ENCODE peak calls at places on chromosome 20, in four cellular contexts. G is DMS153; D is hypothalamus; O is stimulated activated CD4-positive, alpha-beta T cell treated with anti-CD3 and anti-CD28 coated beads, Interleukin-12 subunit alpha, Interleukin-12 subunit beta, amount 100 ng/mL, for 4 hours. A is an unnamed sample.
A peak's percentile ranks its signal among the peaks of the same experiment; 100 is the strongest.

GRCh38 chr20:57414867-57415592 is 23.8 kb downstream of the RBM38 start:
- DNase-seq in D (no peak), O (no peak), G (no peak), A (no peak)

GRCh38 chr20:1848378-1848777 is 46.8 kb upstream of the SIRPA start:
- DNase-seq in G (no peak), D (no peak), O (no peak), A (no peak)

GRCh38 chr20:44302026-44302669 is 8.9 kb downstream of the FITM2 start:
- DNase-seq in G (peak; percentile 51), D (no peak), O (no peak), A (no peak)

GRCh38 chr20:35263609-35264223 is 14.2 kb downstream of the MMP24OS start:
- DNase-seq in G (no peak), D (no peak), O (no peak), A (peak; percentile 53)

GRCh38 chr20:62876441-62876825 is 14.8 kb upstream of the TCFL5 start:
- DNase-seq in D (no peak), G (no peak), O (no peak), A (no peak)

GRCh38 chr20:52313335-52313963 is 121.9 kb upstream of the ZFP64 start:
- DNase-seq in G (peak; percentile 75), O (no peak), D (no peak), A (no peak)

GRCh38 chr20:39081255-39081654 is 119.1 kb downstream of the DHX35 start:
- DNase-seq in O (peak; percentile 82), D (peak; percentile 64), G (peak; percentile 66), A (peak; percentile 70)

GRCh38 chr20:32858189-32858588 is 534 bp upstream of the EFCAB8 start:
- DNase-seq in D (no peak), G (no peak), O (no peak), A (no peak)

GRCh38 chr20:39676857-39677351 is 714.8 kb downstream of the DHX35 start:
- DNase-seq in G (no peak), D (no peak), O (no peak), A (no peak)

GRCh38 chr20:46999821-47000465 is 105.3 kb downstream of the EYA2 start:
- DNase-seq in D (no peak), G (peak; percentile 60), O (no peak), A (no peak)

GRCh38 chr20:25253606-25254275 is 5.9 kb downstream of the PYGB start:
- DNase-seq in D (no peak), G (no peak), O (no peak), A (no peak)

GRCh38 chr20:48238781-48239180 is 453.5 kb upstream of the SULF2 start:
- DNase-seq in D (no peak), G (no peak), O (no peak), A (no peak)

GRCh38 chr20:3094848-3095629 is 10.5 kb upstream of the AVP start:
- DNase-seq in D (no peak), G (no peak), O (no peak), A (no peak)

GRCh38 chr20:46121531-46121930 is 3.4 kb downstream of the CD40 start:
- DNase-seq in O (no peak), D (no peak), G (no peak), A (no peak)

GRCh38 chr20:56843817-56844216 is 214.7 kb downstream of the TFAP2C start:
- DNase-seq in D (no peak), G (no peak), O (no peak), A (no peak)

GRCh38 chr20:39004508-39004907 is 42.4 kb downstream of the DHX35 start:
- DNase-seq in D (no peak), O (peak; percentile 9), G (peak; percentile 71), A (no peak)

GRCh38 chr20:62805711-62806382 is 1.2 kb downstream of the OGFR start:
- DNase-seq in O (no peak), G (no peak), D (no peak), A (no peak)

GRCh38 chr20:9218412-9219001 is 149.6 kb downstream of the PLCB4 start:
- DNase-seq in O (no peak), D (no peak), G (peak; percentile 8), A (no peak)

GRCh38 chr20:703426-703825 is 27.8 kb upstream of the SCRT2 start:
- DNase-seq in G (no peak), O (no peak), D (no peak), A (no peak)

GRCh38 chr20:10795286-10796026 is 121.7 kb upstream of the JAG1 start:
- DNase-seq in G (peak; percentile 57), D (no peak), O (no peak), A (no peak)

GRCh38 chr20:62186887-62187866 is 4.3 kb downstream of the MTG2 start:
- DNase-seq in G (no peak), D (no peak), O (no peak), A (no peak)

GRCh38 chr20:48038703-48039102 is 253.4 kb upstream of the SULF2 start:
- DNase-seq in G (no peak), D (no peak), O (no peak), A (no peak)

GRCh38 chr20:53622247-53623114 is 28.8 kb upstream of the ZNF217 start:
- DNase-seq in G (no peak), O (no peak), D (no peak), A (no peak)

GRCh38 chr20:1330075-1330830 is 1.3 kb upstream of the SDCBP2 start:
- DNase-seq in G (peak; percentile 35), O (no peak), D (no peak), A (peak; percentile 76)

GRCh38 chr20:24497851-24498250 is 28.4 kb downstream of the SYNDIG1 start:
- DNase-seq in G (peak; percentile 83), O (no peak), D (no peak), A (no peak)

GRCh38 chr20:17619351-17620093 is 49.6 kb downstream of the DSTN start:
- DNase-seq in D (no peak), G (no peak), O (no peak), A (peak; percentile 56)

GRCh38 chr20:2246081-2246491 is 49.7 kb upstream of the TGM3 start:
- DNase-seq in O (no peak), D (no peak), G (no peak), A (no peak)

GRCh38 chr20:5602346-5602745 is 147.9 kb upstream of the SHLD1 start:
- DNase-seq in D (no peak), O (no peak), G (no peak), A (no peak)

GRCh38 chr20:20407891-20408805 is 40.2 kb downstream of the INSM1 start:
- DNase-seq in D (no peak), G (no peak), O (no peak), A (no peak)

GRCh38 chr20:53903652-53903987 is 166.8 kb downstream of the BCAS1 start:
- DNase-seq in O (no peak), D (no peak), G (no peak), A (no peak)

GRCh38 chr20:2750343-2751251 is 49.8 kb downstream of the CPXM1 start:
- DNase-seq in D (no peak), O (no peak), G (no peak), A (no peak)

GRCh38 chr20:35603695-35604443 is 11.8 kb upstream of the SPAG4 start:
- DNase-seq in O (no peak), G (no peak), D (no peak), A (no peak)

GRCh38 chr20:48339147-48339985 is 488.4 kb downstream of the PREX1 start:
- DNase-seq in O (no peak), G (no peak), D (no peak), A (no peak)

GRCh38 chr20:8918145-8918544 is 150.7 kb upstream of the PLCB4 start:
- DNase-seq in O (no peak), D (no peak), G (no peak), A (no peak)

GRCh38 chr20:45974896-45975565 is 3.0 kb upstream of the ZNF335 start:
- DNase-seq in D (no peak), G (no peak), O (no peak), A (no peak)